ENCODE peak calls at places on chromosomes 11 and 22, in ten cellular contexts. Y, B, N, O, C, L, S, X, T and Q are unnamed samples.

GRCh38 chr11:129610125-129610524 is 205.5 kb upstream of the TMEM45B start:
- DNase-seq in Y (no peak), B (no peak), N (no peak), O (no peak), C (peak), L (no peak), S (no peak), X (no peak), T (no peak), Q (no peak)

GRCh38 chr11:118002541-118003019 is 16.4 kb downstream of the IL10RA start:
- DNase-seq in Y (peak), B (peak), N (no peak), O (no peak), C (no peak), L (no peak), S (peak), X (no peak), T (no peak), Q (no peak)

GRCh38 chr11:128463386-128463829 is 124.0 kb downstream of the ETS1 start:
- DNase-seq in Y (peak), B (no peak), N (peak), O (no peak), C (no peak), L (no peak), S (no peak), X (no peak), T (no peak), Q (no peak)

GRCh38 chr11:64870176-64870892 is 8.1 kb downstream of the EHD1 start:
- DNase-seq in Y (peak), B (no peak), N (peak), O (no peak), C (no peak), L (no peak), S (no peak), X (no peak), T (no peak), Q (no peak)

GRCh38 chr11:12159351-12160099 is 49.1 kb downstream of the MICAL2 start:
- DNase-seq in Y (peak), B (no peak), N (peak), O (no peak), C (no peak), L (no peak), S (peak), X (no peak), T (no peak), Q (peak)

GRCh38 chr11:35180311-35181233 is 41.6 kb downstream of the CD44 start:
- DNase-seq in Y (no peak), B (no peak), N (no peak), O (no peak), C (no peak), L (no peak), S (no peak), X (no peak), T (no peak), Q (peak)

GRCh38 chr11:95516786-95517185 is 272.8 kb downstream of the FAM76B start:
- DNase-seq in Y (peak), B (no peak), N (peak), O (no peak), C (no peak), L (no peak), S (no peak), X (no peak), T (no peak), Q (no peak)

GRCh38 chr11:47259178-47259977 is 1.6 kb downstream of the NR1H3 start:
- DNase-seq in Y (peak), B (no peak), N (no peak), O (peak), C (peak), L (no peak), S (peak), X (no peak), T (no peak), Q (no peak)

GRCh38 chr11:5631426-5631825 is 6.6 kb downstream of the TRIM34 start:
- DNase-seq in Y (no peak), B (no peak), N (no peak), O (no peak), C (no peak), L (no peak), S (no peak), X (no peak), T (no peak), Q (no peak)

GRCh38 chr11:93236741-93237675 is 39.2 kb upstream of the SLC36A4 start:
- DNase-seq in Y (peak), B (no peak), N (peak), O (peak), C (no peak), L (no peak), S (no peak), X (peak), T (no peak), Q (peak)

GRCh38 chr11:12064954-12065280 is 45.5 kb upstream of the MICAL2 start:
- DNase-seq in Y (no peak), B (no peak), N (no peak), O (no peak), C (no peak), L (no peak), S (no peak), X (no peak), T (no peak), Q (no peak)

GRCh38 chr11:69417211-69418085 is 64.0 kb upstream of the LINC01488 start:
- DNase-seq in Y (no peak), B (no peak), N (no peak), O (no peak), C (no peak), L (no peak), S (no peak), X (no peak), T (no peak), Q (no peak)

GRCh38 chr22:20433686-20434241 is 3.9 kb downstream of the SCARF2 start:
- DNase-seq in Y (no peak), B (no peak), N (no peak), O (no peak), C (no peak), L (peak), S (no peak), X (no peak), T (no peak), Q (no peak)

GRCh38 chr11:130861902-130862552 is 54.3 kb downstream of the SNX19 start:
- DNase-seq in Y (peak), B (peak), N (peak), O (peak), C (peak), L (peak), S (peak), X (peak), T (peak), Q (peak)

GRCh38 chr11:528166-528814 is 7.1 kb downstream of the HRAS start:
- DNase-seq in Y (no peak), B (no peak), N (no peak), O (no peak), C (no peak), L (peak), S (no peak), X (no peak), T (no peak), Q (no peak)

GRCh38 chr11:113874096-113874919 is 1.1 kb downstream of the USP28 start:
- DNase-seq in Y (no peak), B (no peak), N (no peak), O (peak), C (no peak), L (no peak), S (peak), X (peak), T (no peak), Q (no peak)

GRCh38 chr11:94737171-94737611 is 31.0 kb upstream of the AMOTL1 start:
- DNase-seq in Y (peak), B (no peak), N (peak), O (no peak), C (no peak), L (no peak), S (no peak), X (no peak), T (no peak), Q (no peak)

GRCh38 chr11:17521106-17521900 is 22.9 kb downstream of the USH1C start:
- DNase-seq in Y (no peak), B (no peak), N (no peak), O (no peak), C (no peak), L (no peak), S (no peak), X (no peak), T (no peak), Q (no peak)

GRCh38 chr11:76637491-76638266 is 32.9 kb downstream of the LRRC32 start:
- DNase-seq in Y (no peak), B (no peak), N (no peak), O (no peak), C (no peak), L (no peak), S (no peak), X (peak), T (no peak), Q (no peak)

GRCh38 chr11:65491614-65492386 is 7.0 kb upstream of the MALAT1 start:
- DNase-seq in Y (peak), B (no peak), N (peak), O (no peak), C (peak), L (peak), S (no peak), X (peak), T (no peak), Q (peak)